ENCODE peak calls at places on chromosome 5, in four cellular contexts. One of them, this sample, is unnamed.

GRCh38 chr5:41844502-41844901 is 25.7 kb downstream of the OXCT1 start:
- DNase-seq in uterus: no peak
- DNase-seq in stimulated activated CD4-positive, alpha-beta T cell treated with anti-CD3 and anti-CD28 coated beads, TNF-alpha, amount 100 ng/mL, for 48 hours: no peak
- DNase-seq in MV-4-11: no peak
- DNase-seq in this sample: no peak

GRCh38 chr5:79070002-79070567 is 518 bp downstream of the BHMT2 start:
- DNase-seq in uterus: peak
- DNase-seq in stimulated activated CD4-positive, alpha-beta T cell treated with anti-CD3 and anti-CD28 coated beads, TNF-alpha, amount 100 ng/mL, for 48 hours: no peak
- DNase-seq in MV-4-11: no peak
- DNase-seq in this sample: peak

GRCh38 chr5:158840193-158840592 is 259.5 kb downstream of the EBF1 start:
- DNase-seq in uterus: no peak
- DNase-seq in stimulated activated CD4-positive, alpha-beta T cell treated with anti-CD3 and anti-CD28 coated beads, TNF-alpha, amount 100 ng/mL, for 48 hours: no peak
- DNase-seq in MV-4-11: no peak
- DNase-seq in this sample: no peak

GRCh38 chr5:128121679-128122078 is 38.1 kb downstream of the SLC12A2 start:
- DNase-seq in uterus: no peak
- DNase-seq in stimulated activated CD4-positive, alpha-beta T cell treated with anti-CD3 and anti-CD28 coated beads, TNF-alpha, amount 100 ng/mL, for 48 hours: no peak
- DNase-seq in MV-4-11: no peak
- DNase-seq in this sample: no peak

GRCh38 chr5:115465416-115465815 is 79.2 kb downstream of the FEM1C start:
- DNase-seq in uterus: no peak
- DNase-seq in stimulated activated CD4-positive, alpha-beta T cell treated with anti-CD3 and anti-CD28 coated beads, TNF-alpha, amount 100 ng/mL, for 48 hours: no peak
- DNase-seq in MV-4-11: no peak
- DNase-seq in this sample: no peak

GRCh38 chr5:172901788-172902496 is 57.3 kb upstream of the RPL26L1 start:
- DNase-seq in uterus: no peak
- DNase-seq in stimulated activated CD4-positive, alpha-beta T cell treated with anti-CD3 and anti-CD28 coated beads, TNF-alpha, amount 100 ng/mL, for 48 hours: no peak
- DNase-seq in MV-4-11: no peak
- DNase-seq in this sample: no peak

GRCh38 chr5:169116961-169117461 is 183.9 kb downstream of the SLIT3 start:
- DNase-seq in uterus: peak
- DNase-seq in stimulated activated CD4-positive, alpha-beta T cell treated with anti-CD3 and anti-CD28 coated beads, TNF-alpha, amount 100 ng/mL, for 48 hours: no peak
- DNase-seq in MV-4-11: no peak
- DNase-seq in this sample: peak

GRCh38 chr5:107779472-107779871 is 108.7 kb upstream of the EFNA5 start:
- DNase-seq in uterus: no peak
- DNase-seq in stimulated activated CD4-positive, alpha-beta T cell treated with anti-CD3 and anti-CD28 coated beads, TNF-alpha, amount 100 ng/mL, for 48 hours: no peak
- DNase-seq in MV-4-11: no peak
- DNase-seq in this sample: peak

GRCh38 chr5:177317959-177318377 is 6.3 kb upstream of the MXD3 start:
- DNase-seq in uterus: peak
- DNase-seq in stimulated activated CD4-positive, alpha-beta T cell treated with anti-CD3 and anti-CD28 coated beads, TNF-alpha, amount 100 ng/mL, for 48 hours: peak
- DNase-seq in MV-4-11: peak
- DNase-seq in this sample: peak

GRCh38 chr5:8961956-8962355 is 583.9 kb downstream of the SEMA5A start:
- DNase-seq in uterus: no peak
- DNase-seq in stimulated activated CD4-positive, alpha-beta T cell treated with anti-CD3 and anti-CD28 coated beads, TNF-alpha, amount 100 ng/mL, for 48 hours: no peak
- DNase-seq in MV-4-11: no peak
- DNase-seq in this sample: no peak

GRCh38 chr5:119287547-119288073 is 68.2 kb upstream of the TNFAIP8 start:
- DNase-seq in uterus: no peak
- DNase-seq in stimulated activated CD4-positive, alpha-beta T cell treated with anti-CD3 and anti-CD28 coated beads, TNF-alpha, amount 100 ng/mL, for 48 hours: no peak
- DNase-seq in MV-4-11: no peak
- DNase-seq in this sample: peak

GRCh38 chr5:98349251-98349989 is 424.0 kb upstream of the RGMB start:
- DNase-seq in uterus: no peak
- DNase-seq in stimulated activated CD4-positive, alpha-beta T cell treated with anti-CD3 and anti-CD28 coated beads, TNF-alpha, amount 100 ng/mL, for 48 hours: no peak
- DNase-seq in MV-4-11: no peak
- DNase-seq in this sample: no peak

GRCh38 chr5:1536298-1537165 is 12.8 kb upstream of the LPCAT1 start:
- DNase-seq in uterus: peak
- DNase-seq in stimulated activated CD4-positive, alpha-beta T cell treated with anti-CD3 and anti-CD28 coated beads, TNF-alpha, amount 100 ng/mL, for 48 hours: peak
- DNase-seq in MV-4-11: peak
- DNase-seq in this sample: no peak

GRCh38 chr5:29296548-29296947 is 1896.9 kb upstream of the CDH6 start:
- DNase-seq in uterus: no peak
- DNase-seq in stimulated activated CD4-positive, alpha-beta T cell treated with anti-CD3 and anti-CD28 coated beads, TNF-alpha, amount 100 ng/mL, for 48 hours: no peak
- DNase-seq in MV-4-11: no peak
- DNase-seq in this sample: no peak

GRCh38 chr5:179060116-179061008 is at the start of gene ZNF354C:
- DNase-seq in uterus: peak
- DNase-seq in stimulated activated CD4-positive, alpha-beta T cell treated with anti-CD3 and anti-CD28 coated beads, TNF-alpha, amount 100 ng/mL, for 48 hours: peak
- DNase-seq in MV-4-11: peak
- DNase-seq in this sample: peak

GRCh38 chr5:181126841-181127240 is 4.1 kb downstream of the OR2V1 start:
- DNase-seq in uterus: no peak
- DNase-seq in stimulated activated CD4-positive, alpha-beta T cell treated with anti-CD3 and anti-CD28 coated beads, TNF-alpha, amount 100 ng/mL, for 48 hours: no peak
- DNase-seq in MV-4-11: no peak
- DNase-seq in this sample: no peak

GRCh38 chr5:119363936-119364335 is 8.1 kb downstream of the TNFAIP8 start:
- DNase-seq in uterus: no peak
- DNase-seq in stimulated activated CD4-positive, alpha-beta T cell treated with anti-CD3 and anti-CD28 coated beads, TNF-alpha, amount 100 ng/mL, for 48 hours: no peak
- DNase-seq in MV-4-11: no peak
- DNase-seq in this sample: no peak

GRCh38 chr5:153883829-153884228 is 154.9 kb downstream of the FAM114A2 start:
- DNase-seq in uterus: no peak
- DNase-seq in stimulated activated CD4-positive, alpha-beta T cell treated with anti-CD3 and anti-CD28 coated beads, TNF-alpha, amount 100 ng/mL, for 48 hours: no peak
- DNase-seq in MV-4-11: no peak
- DNase-seq in this sample: no peak

GRCh38 chr5:53322257-53322656 is 158.2 kb upstream of the FST start:
- DNase-seq in uterus: no peak
- DNase-seq in stimulated activated CD4-positive, alpha-beta T cell treated with anti-CD3 and anti-CD28 coated beads, TNF-alpha, amount 100 ng/mL, for 48 hours: no peak
- DNase-seq in MV-4-11: no peak
- DNase-seq in this sample: no peak

GRCh38 chr5:79448336-79448735 is 65.6 kb downstream of the HOMER1 start:
- DNase-seq in uterus: no peak
- DNase-seq in stimulated activated CD4-positive, alpha-beta T cell treated with anti-CD3 and anti-CD28 coated beads, TNF-alpha, amount 100 ng/mL, for 48 hours: no peak
- DNase-seq in MV-4-11: no peak
- DNase-seq in this sample: no peak

GRCh38 chr5:86858452-86858851 is 240.7 kb downstream of the COX7C start:
- DNase-seq in uterus: no peak
- DNase-seq in stimulated activated CD4-positive, alpha-beta T cell treated with anti-CD3 and anti-CD28 coated beads, TNF-alpha, amount 100 ng/mL, for 48 hours: no peak
- DNase-seq in MV-4-11: no peak
- DNase-seq in this sample: no peak

GRCh38 chr5:89315194-89315593 is 432.2 kb upstream of the MEF2C start:
- DNase-seq in uterus: no peak
- DNase-seq in stimulated activated CD4-positive, alpha-beta T cell treated with anti-CD3 and anti-CD28 coated beads, TNF-alpha, amount 100 ng/mL, for 48 hours: no peak
- DNase-seq in MV-4-11: no peak
- DNase-seq in this sample: no peak

GRCh38 chr5:127486471-127486870 is 31.0 kb upstream of the PRRC1 start:
- DNase-seq in uterus: no peak
- DNase-seq in stimulated activated CD4-positive, alpha-beta T cell treated with anti-CD3 and anti-CD28 coated beads, TNF-alpha, amount 100 ng/mL, for 48 hours: no peak
- DNase-seq in MV-4-11: no peak
- DNase-seq in this sample: no peak

GRCh38 chr5:370959-371810 is 49.7 kb downstream of the AHRR start:
- DNase-seq in uterus: no peak
- DNase-seq in stimulated activated CD4-positive, alpha-beta T cell treated with anti-CD3 and anti-CD28 coated beads, TNF-alpha, amount 100 ng/mL, for 48 hours: no peak
- DNase-seq in MV-4-11: peak
- DNase-seq in this sample: no peak

GRCh38 chr5:146718628-146719027 is 159.9 kb downstream of the PPP2R2B start:
- DNase-seq in uterus: no peak
- DNase-seq in stimulated activated CD4-positive, alpha-beta T cell treated with anti-CD3 and anti-CD28 coated beads, TNF-alpha, amount 100 ng/mL, for 48 hours: no peak
- DNase-seq in MV-4-11: no peak
- DNase-seq in this sample: no peak

GRCh38 chr5:172162348-172162747 is 25.7 kb downstream of the STK10 start:
- DNase-seq in uterus: no peak
- DNase-seq in stimulated activated CD4-positive, alpha-beta T cell treated with anti-CD3 and anti-CD28 coated beads, TNF-alpha, amount 100 ng/mL, for 48 hours: no peak
- DNase-seq in MV-4-11: no peak
- DNase-seq in this sample: no peak